ENCODE peak calls at places on chromosomes 6 and 20, in four cellular contexts. P is CD4-positive, alpha-beta memory T cell; F is lower lobe of right lung; B is heart right ventricle. E is an unnamed sample.

GRCh38 chr6:25188232-25188631 is 90.9 kb upstream of the CARMIL1 start:
- DNase-seq in B (no peak), F (no peak), P (no peak), E (no peak)

GRCh38 chr6:33160728-33161323 is 31.4 kb downstream of the COL11A2 start:
- DNase-seq in F (peak), P (no peak), B (peak), E (no peak)

GRCh38 chr20:8330785-8331699 is 199.0 kb downstream of the PLCB1 start:
- DNase-seq in B (no peak), F (no peak), P (no peak), E (no peak)

GRCh38 chr20:62665826-62666735 is 23.8 kb downstream of the SLCO4A1 start:
- DNase-seq in B (no peak), P (no peak), F (no peak), E (no peak)

GRCh38 chr6:2940010-2940850 is 31.1 kb downstream of the SERPINB6 start:
- DNase-seq in P (peak), B (no peak), F (peak), E (peak)

GRCh38 chr6:7910298-7910653 is 312 bp downstream of the TXNDC5 start:
- DNase-seq in B (no peak), P (no peak), F (no peak), E (no peak)

GRCh38 chr6:113248532-113248931 is 608.6 kb upstream of the MARCKS start:
- DNase-seq in P (no peak), F (no peak), B (no peak), E (no peak)

GRCh38 chr6:21846541-21847451 is 253.2 kb downstream of the SOX4 start:
- DNase-seq in P (no peak), F (no peak), B (no peak), E (no peak)

GRCh38 chr6:44222987-44223470 is 366 bp upstream of the SLC29A1 start:
- DNase-seq in P (no peak), B (peak), F (no peak), E (no peak)

GRCh38 chr20:62578294-62578897 is 63.9 kb upstream of the SLCO4A1 start:
- DNase-seq in F (no peak), B (no peak), P (no peak), E (no peak)

GRCh38 chr20:33477386-33478234 is 12.3 kb upstream of the CBFA2T2 start:
- DNase-seq in F (no peak), P (no peak), B (no peak), E (no peak)

GRCh38 chr20:12056836-12057235 is 139.1 kb downstream of the BTBD3 start:
- DNase-seq in F (no peak), B (no peak), P (no peak), E (no peak)
- H3K27ac ChIP-seq in F (no peak), B (no peak), P (no peak), E (no peak)

GRCh38 chr6:154433477-154434241 is 76.8 kb downstream of the CNKSR3 start:
- DNase-seq in P (no peak), F (no peak), B (no peak), E (no peak)
- H3K27ac ChIP-seq in P (no peak), F (no peak), B (peak), E (no peak)

DNA sequence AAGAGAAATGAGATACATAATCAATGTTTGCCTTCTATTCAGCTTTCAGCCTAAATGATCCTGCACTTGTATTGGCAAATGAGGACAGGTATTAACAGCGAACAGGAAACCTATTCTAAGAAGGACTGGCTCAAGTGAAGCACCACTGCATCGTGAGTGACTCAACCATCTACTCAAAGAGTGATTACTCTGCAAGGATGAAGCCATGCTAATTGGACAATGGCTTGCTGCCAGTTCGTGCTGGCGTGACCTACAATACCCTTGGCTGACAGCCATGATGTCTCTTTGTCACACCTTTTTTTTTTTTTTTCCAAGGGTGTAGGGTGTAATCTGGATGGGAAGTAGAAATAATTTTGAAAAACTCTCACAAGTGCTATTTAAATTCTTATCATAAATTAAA is 104.9 kb downstream of the GJA10 start:
- DNase-seq in F (no peak), B (peak), P (no peak), E (no peak)
- H3K27ac ChIP-seq in F (no peak), B (no peak), P (no peak), E (no peak)

GRCh38 chr6:125215252-125215819 is 61.8 kb downstream of the TPD52L1 start:
- DNase-seq in B (no peak), P (no peak), F (no peak), E (no peak)

GRCh38 chr6:125216015-125216414 is 62.4 kb downstream of the TPD52L1 start:
- DNase-seq in F (no peak), P (no peak), B (no peak), E (no peak)

GRCh38 chr6:125211352-125211751 is 57.8 kb downstream of the TPD52L1 start:
- DNase-seq in F (no peak), B (no peak), P (no peak), E (no peak)

GRCh38 chr6:125212377-125212776 is 58.8 kb downstream of the TPD52L1 start:
- DNase-seq in F (no peak), B (no peak), P (no peak), E (no peak)

DNA sequence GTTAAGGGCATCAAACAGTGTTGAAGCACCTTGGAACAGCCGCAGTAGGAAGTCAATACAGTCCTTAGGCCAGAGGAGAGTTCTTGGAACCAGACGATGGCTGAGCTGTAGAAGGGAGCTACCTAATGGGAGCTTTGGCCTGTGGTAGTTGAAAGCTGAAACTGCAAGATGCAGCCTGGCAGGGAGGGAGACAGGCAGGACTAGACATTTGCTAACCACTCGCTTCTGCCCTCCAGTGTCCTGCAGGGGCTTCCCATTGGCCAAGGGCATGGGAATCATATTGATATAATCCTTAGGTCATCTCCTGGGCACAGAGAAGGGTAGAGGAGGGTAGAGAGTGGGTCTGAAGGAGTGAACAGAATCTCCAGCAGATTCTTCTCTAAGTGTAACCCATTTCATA is 60.4 kb downstream of the TPD52L1 start:
- DNase-seq in B (no peak), P (no peak), F (no peak), E (no peak)
- H3K27ac ChIP-seq in B (no peak), P (no peak), F (no peak), E (no peak)

DNA sequence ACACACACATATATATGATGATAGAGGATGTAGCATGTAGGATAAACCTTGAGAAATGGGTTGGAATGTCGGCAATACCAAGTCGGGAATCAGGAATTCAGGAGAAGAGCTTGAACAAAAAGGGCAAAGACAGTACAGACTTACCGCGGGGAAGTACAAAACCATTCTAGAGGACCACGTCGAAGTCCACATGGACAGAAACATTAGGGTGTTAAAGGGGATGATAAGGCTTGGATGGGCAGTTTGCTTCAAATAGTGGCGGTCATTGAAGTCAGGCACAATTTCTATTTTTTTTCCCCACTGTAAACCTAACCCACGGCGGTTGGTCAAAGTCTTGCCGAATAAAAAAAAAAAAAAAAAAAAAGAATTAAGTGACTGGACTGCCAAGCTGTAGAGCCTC is 766 bp upstream of the NUS1 start:
- DNase-seq in B (no peak), F (no peak), P (no peak), E (no peak)
- H3K27ac ChIP-seq in B (peak), F (peak), P (peak), E (peak)

GRCh38 chr20:1722513-1723050 is 65.0 kb upstream of the SIRPG start:
- DNase-seq in B (no peak), P (no peak), F (no peak), E (no peak)
- H3K27ac ChIP-seq in B (no peak), P (no peak), F (no peak), E (no peak)

GRCh38 chr6:139644821-139645220 is 270.4 kb upstream of the CITED2 start:
- DNase-seq in P (no peak), F (no peak), B (no peak), E (no peak)
- H3K27ac ChIP-seq in P (no peak), F (no peak), B (peak), E (no peak)